ENCODE peak calls at places on chromosomes 6 and 20, in four cellular contexts. R is dorsolateral prefrontal cortex, N is NCI-H2029 treated with DMSO at 0.1 percent for 48 hours, L is stomach. I is an unnamed sample.

GRCh38 chr20:53036992-53037391 is 64.8 kb downstream of the TSHZ2 start:
- DNase-seq in R (no peak), N (peak), L (no peak), I (no peak)

GRCh38 chr20:38581830-38582358 is 897 bp downstream of the ADIG start:
- DNase-seq in R (no peak), N (no peak), L (no peak), I (no peak)

GRCh38 chr6:21773199-21773974 is 179.8 kb downstream of the SOX4 start:
- DNase-seq in R (no peak), N (no peak), L (no peak), I (no peak)

GRCh38 chr6:1001655-1002349 is 308.9 kb upstream of the EXOC2 start:
- DNase-seq in R (no peak), N (no peak), L (no peak), I (no peak)

GRCh38 chr6:33874136-33874535 is 70.3 kb upstream of the MLN start:
- DNase-seq in R (no peak), N (no peak), L (no peak), I (no peak)

GRCh38 chr6:20688710-20689500 is 154.6 kb downstream of the CDKAL1 start:
- DNase-seq in R (no peak), N (peak), L (no peak), I (peak)

GRCh38 chr20:5674176-5674660 is 76.0 kb upstream of the SHLD1 start:
- DNase-seq in R (no peak), N (peak), L (no peak), I (peak)

GRCh38 chr6:15280023-15280422 is 34.2 kb downstream of the JARID2 start:
- DNase-seq in R (no peak), N (no peak), L (no peak), I (no peak)

GRCh38 chr6:131643262-131643631 is 6.1 kb downstream of the ENPP3 start:
- DNase-seq in R (no peak), N (no peak), L (peak), I (no peak)

GRCh38 chr20:2053615-2054014 is 48.0 kb upstream of the STK35 start:
- DNase-seq in R (no peak), N (no peak), L (no peak), I (no peak)

GRCh38 chr20:40511478-40511877 is 177.6 kb downstream of the MAFB start:
- DNase-seq in R (no peak), N (no peak), L (no peak), I (peak)

GRCh38 chr6:166619912-166620311 is 7.1 kb downstream of the RPS6KA2 start:
- DNase-seq in R (no peak), N (no peak), L (peak), I (peak)

GRCh38 chr20:32709528-32710121 is 33.6 kb downstream of the COMMD7 start:
- DNase-seq in R (no peak), N (peak), L (no peak), I (no peak)

GRCh38 chr20:1323256-1323655 is 5.7 kb downstream of the SDCBP2 start:
- DNase-seq in R (no peak), N (no peak), L (no peak), I (no peak)

GRCh38 chr6:113847435-113847834 is 9.7 kb upstream of the MARCKS start:
- DNase-seq in R (no peak), N (no peak), L (no peak), I (no peak)

GRCh38 chr6:158938220-158938619 is 61.8 kb downstream of the RSPH3 start:
- DNase-seq in R (no peak), N (no peak), L (no peak), I (no peak)

GRCh38 chr6:130906736-130907381 is 79.7 kb downstream of the SMLR1 start:
- DNase-seq in R (no peak), N (no peak), L (no peak), I (peak)